ENCODE peak calls at places on chromosomes 2 and 18, in six cellular contexts. E, R, L, G, Q and P are unnamed samples.

GRCh38 chr2:29219374-29219773 is 104.2 kb downstream of the CLIP4 start:
- DNase-seq in G (peak), Q (no peak), R (no peak), E (no peak), L (no peak), P (no peak)

GRCh38 chr2:54773233-54773632 is 49.8 kb downstream of the EML6 start:
- DNase-seq in Q (no peak), R (no peak), E (no peak), G (no peak), L (no peak), P (no peak)

GRCh38 chr2:9532421-9532820 is 23.2 kb downstream of the ADAM17 start:
- DNase-seq in G (no peak), E (no peak), L (no peak), Q (no peak), R (no peak), P (no peak)

GRCh38 chr2:240467659-240468299 is 32.3 kb downstream of the GPC1 start:
- DNase-seq in L (no peak), G (no peak), Q (peak), E (no peak), R (no peak), P (no peak)

GRCh38 chr2:23475473-23475872 is 90.5 kb downstream of the KLHL29 start:
- DNase-seq in G (no peak), L (no peak), R (no peak), Q (no peak), E (no peak), P (no peak)

GRCh38 chr18:57446322-57446721 is 11.1 kb downstream of the ONECUT2 start:
- DNase-seq in L (no peak), G (no peak), E (no peak), R (no peak), Q (no peak), P (no peak)

GRCh38 chr2:55604027-55604565 is 13.3 kb downstream of the PPP4R3B start:
- DNase-seq in Q (no peak), L (no peak), E (no peak), G (no peak), R (no peak), P (no peak)

GRCh38 chr2:60991644-60992043 is 25.9 kb upstream of the PEX13 start:
- DNase-seq in L (no peak), R (no peak), E (no peak), G (no peak), Q (no peak), P (no peak)

GRCh38 chr2:175010848-175011254 is 5.7 kb upstream of the CHN1 start:
- DNase-seq in L (no peak), G (no peak), R (no peak), Q (no peak), E (no peak), P (no peak)

GRCh38 chr18:32438173-32438572 is 32.5 kb downstream of the GAREM1 start:
- DNase-seq in E (no peak), Q (no peak), R (no peak), G (no peak), L (no peak), P (no peak)

GRCh38 chr2:182381225-182381624 is 45.6 kb downstream of the PDE1A start:
- DNase-seq in E (no peak), G (no peak), Q (no peak), R (no peak), L (no peak), P (no peak)

GRCh38 chr18:71727909-71728308 is 816.2 kb downstream of the CBLN2 start:
- DNase-seq in L (no peak), G (no peak), R (no peak), Q (no peak), E (no peak), P (no peak)

GRCh38 chr2:171386627-171387026 is 47.2 kb downstream of the METTL8 start:
- DNase-seq in L (no peak), G (no peak), Q (no peak), E (no peak), R (no peak), P (no peak)

GRCh38 chr2:36356199-36356989 is 816 bp downstream of the CRIM1 start:
- DNase-seq in G (peak), R (no peak), Q (peak), L (no peak), E (no peak), P (no peak)

GRCh38 chr18:63762518-63762917 is 12.7 kb upstream of the SERPINB7 start:
- DNase-seq in L (no peak), G (no peak), E (no peak), Q (no peak), R (peak), P (no peak)

GRCh38 chr2:123073956-123074355 is 951.1 kb upstream of the CNTNAP5 start:
- DNase-seq in L (no peak), Q (no peak), G (no peak), E (no peak), R (no peak), P (no peak)

GRCh38 chr2:172680595-172681176 is 55.0 kb upstream of the RAPGEF4 start:
- DNase-seq in Q (no peak), R (no peak), E (no peak), G (no peak), L (no peak), P (no peak)

GRCh38 chr2:173432049-173432754 is 77.5 kb downstream of the CDCA7 start:
- DNase-seq in L (no peak), Q (no peak), G (no peak), R (peak), E (no peak), P (no peak)